ENCODE peak calls at places on chromosome 13, in ten cellular contexts. R is Caco-2, H is BE2C, X is AG09309, N is pancreas, M is keratinocyte, Z is tibial nerve, F is epithelial cell of proximal tubule, E is GM12878, G is HepG2. L is an unnamed sample.

GRCh38 chr13:67107973-67108372 is 122.2 kb downstream of the PCDH9 start:
- DNase-seq in Z (no peak), N (no peak), H (no peak), F (no peak), E (no peak), M (no peak), X (no peak), R (no peak), G (no peak), L (no peak)

GRCh38 chr13:48969685-48970084 is 6.0 kb upstream of the FNDC3A start:
- DNase-seq in N (no peak), Z (no peak), H (no peak), F (no peak), R (no peak), M (no peak), E (no peak), X (no peak), G (no peak), L (no peak)

GRCh38 chr13:75929074-75929473 is 292.9 kb downstream of the LMO7 start:
- DNase-seq in X (no peak), E (no peak), Z (no peak), F (no peak), N (no peak), H (no peak), R (no peak), G (no peak), M (no peak), L (no peak)

GRCh38 chr13:46607768-46608553 is 55.0 kb downstream of the LRCH1 start:
- DNase-seq in X (no peak), G (peak), F (peak), N (no peak), M (no peak), H (no peak), Z (no peak), E (no peak), R (peak), L (peak)

GRCh38 chr13:46160474-46161066 is 21.4 kb downstream of the LCP1 start:
- DNase-seq in X (peak), M (no peak), R (peak), H (peak), Z (no peak), G (peak), N (no peak), E (no peak), F (no peak), L (peak)

GRCh38 chr13:105642511-105642958 is 892.9 kb downstream of the EFNB2 start:
- DNase-seq in E (no peak), Z (no peak), F (no peak), M (no peak), H (no peak), R (no peak), G (no peak), N (no peak), X (no peak), L (no peak)

GRCh38 chr13:49220035-49220855 is at the start of gene MLNR:
- DNase-seq in G (peak), Z (no peak), X (no peak), R (peak), H (peak), F (no peak), N (no peak), E (no peak), M (no peak), L (peak)

GRCh38 chr13:20702945-20703784 is at the start of gene IL17D:
- DNase-seq in N (no peak), X (no peak), F (no peak), M (no peak), H (peak), Z (no peak), G (no peak), E (no peak), R (peak), L (peak)

GRCh38 chr13:59409651-59410200 is 754.0 kb downstream of the DIAPH3 start:
- DNase-seq in H (no peak), R (no peak), E (no peak), X (no peak), F (no peak), G (no peak), Z (no peak), N (no peak), M (no peak), L (no peak)

GRCh38 chr13:26708007-26708297 is 52.6 kb downstream of the GPR12 start:
- DNase-seq in G (no peak), F (no peak), X (no peak), E (no peak), Z (no peak), H (no peak), R (no peak), M (no peak), N (no peak), L (no peak)
- TF ChIP-seq CTCF in G (no peak), F (no peak), X (no peak), E (no peak), Z (no peak), H (no peak), R (no peak), M (no peak), N (no peak), L (no peak)

DNA sequence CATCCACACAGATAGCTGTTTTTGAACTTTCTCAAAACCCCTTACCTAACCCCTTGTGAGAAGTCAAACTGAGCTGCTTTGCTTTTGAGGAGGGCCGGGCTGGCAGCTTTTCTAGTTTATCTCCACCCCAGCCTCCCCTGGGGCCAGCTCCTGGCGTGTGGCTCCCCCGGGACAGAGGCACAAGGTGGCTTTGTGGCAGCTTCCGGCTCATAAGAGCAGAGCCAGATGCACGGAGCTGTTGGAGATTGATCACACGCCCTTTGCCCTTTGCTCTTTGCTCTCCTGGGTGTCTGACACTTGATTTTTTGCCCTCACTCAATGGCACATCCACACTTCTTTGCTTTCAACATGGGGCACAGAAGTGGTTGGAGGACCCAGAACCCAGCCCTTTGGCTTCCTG is 25.0 kb upstream of the RNF113B start:
- DNase-seq in Z (no peak), M (no peak), R (peak), G (peak), N (peak), H (peak), X (no peak), E (peak), F (no peak), L (peak)
- H3K4me3 ChIP-seq in Z (no peak), M (no peak), R (no peak), G (no peak), N (no peak), H (no peak), X (no peak), E (no peak), F (no peak), L (no peak)

GRCh38 chr13:80276371-80277289 is 64.3 kb downstream of the SPRY2 start:
- DNase-seq in H (peak), M (no peak), F (peak), X (no peak), Z (peak), G (peak), N (no peak), E (no peak), R (no peak), L (peak)
- TF ChIP-seq CTCF in H (no peak), M (no peak), F (peak), X (no peak), Z (no peak), G (no peak), N (no peak), E (no peak), R (no peak), L (no peak)

DNA sequence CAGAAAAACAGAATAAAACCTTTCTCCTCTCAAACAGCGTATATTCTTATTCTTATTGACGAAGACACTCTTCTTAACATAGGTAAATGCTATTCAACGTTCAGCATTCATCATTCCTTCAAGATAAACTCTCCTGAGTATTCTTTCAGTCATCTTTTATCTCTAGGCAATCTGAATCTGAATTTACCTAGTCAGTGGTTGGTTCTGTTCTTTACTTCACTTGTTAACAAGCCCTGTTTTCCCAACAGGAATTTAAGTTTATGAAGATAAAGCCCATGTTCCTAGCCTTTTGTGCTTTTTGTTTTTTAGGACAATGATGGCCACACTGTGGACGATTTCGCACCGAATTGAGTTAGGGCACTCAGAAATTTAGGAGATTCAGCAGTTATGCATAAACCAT is 3.2 kb downstream of the ELF1 start:
- DNase-seq in Z (no peak), F (no peak), M (no peak), R (no peak), E (no peak), G (no peak), N (no peak), X (no peak), H (no peak), L (no peak)
- H3K4me3 ChIP-seq in Z (no peak), F (no peak), M (no peak), R (no peak), E (peak), G (no peak), N (no peak), X (no peak), H (no peak), L (peak)

L was measured in GM12865.